ENCODE peak calls at places on chromosome X, in five cellular contexts. H, N, P, R and T are unnamed samples.

GRCh38 chrX:119516157-119516702 is 48.0 kb downstream of the SLC25A5 start:
- DNase-seq in P (no peak), N (peak), H (no peak), R (peak), T (no peak)

GRCh38 chrX:150362599-150363481 is at the start of gene MAMLD1:
- DNase-seq in H (peak), R (peak), P (peak), N (peak), T (peak)

GRCh38 chrX:32896132-32896531 is 315.2 kb downstream of the DMD start:
- DNase-seq in N (no peak), P (no peak), H (no peak), R (no peak), T (no peak)

GRCh38 chrX:148601034-148601433 is 100.6 kb downstream of the AFF2 start:
- DNase-seq in R (no peak), H (no peak), P (no peak), N (peak), T (no peak)

GRCh38 chrX:155874571-155875244 is 6.4 kb upstream of the VAMP7 start:
- DNase-seq in R (no peak), N (no peak), P (no peak), H (no peak), T (no peak)

GRCh38 chrX:24117288-24117687 is 32.2 kb upstream of the ZFX start:
- DNase-seq in R (peak), H (no peak), P (no peak), N (peak), T (no peak)

GRCh38 chrX:10471426-10471825 is 149.0 kb downstream of the MID1 start:
- DNase-seq in N (no peak), R (no peak), H (no peak), P (no peak), T (no peak)

GRCh38 chrX:4710618-4711433 is 997.4 kb upstream of the PRKX start:
- DNase-seq in N (no peak), R (no peak), P (no peak), H (no peak), T (no peak)

GRCh38 chrX:37357436-37357835 is 8.3 kb downstream of the PRRG1 start:
- DNase-seq in P (no peak), H (no peak), R (no peak), N (no peak), T (no peak)

GRCh38 chrX:115494133-115494532 is 66.8 kb upstream of the PLS3 start:
- DNase-seq in P (no peak), H (no peak), N (no peak), R (no peak), T (no peak)

GRCh38 chrX:51837926-51838325 is 55.5 kb upstream of the MAGED1 start:
- DNase-seq in N (peak), P (no peak), H (peak), R (no peak), T (no peak)

GRCh38 chrX:130091976-130092522 is 18.2 kb downstream of the ELF4 start:
- DNase-seq in N (no peak), R (no peak), H (peak), P (peak), T (no peak)

GRCh38 chrX:109840585-109840984 is 107.5 kb upstream of the ACSL4 start:
- DNase-seq in H (no peak), N (peak), R (peak), P (no peak), T (no peak)

DNA sequence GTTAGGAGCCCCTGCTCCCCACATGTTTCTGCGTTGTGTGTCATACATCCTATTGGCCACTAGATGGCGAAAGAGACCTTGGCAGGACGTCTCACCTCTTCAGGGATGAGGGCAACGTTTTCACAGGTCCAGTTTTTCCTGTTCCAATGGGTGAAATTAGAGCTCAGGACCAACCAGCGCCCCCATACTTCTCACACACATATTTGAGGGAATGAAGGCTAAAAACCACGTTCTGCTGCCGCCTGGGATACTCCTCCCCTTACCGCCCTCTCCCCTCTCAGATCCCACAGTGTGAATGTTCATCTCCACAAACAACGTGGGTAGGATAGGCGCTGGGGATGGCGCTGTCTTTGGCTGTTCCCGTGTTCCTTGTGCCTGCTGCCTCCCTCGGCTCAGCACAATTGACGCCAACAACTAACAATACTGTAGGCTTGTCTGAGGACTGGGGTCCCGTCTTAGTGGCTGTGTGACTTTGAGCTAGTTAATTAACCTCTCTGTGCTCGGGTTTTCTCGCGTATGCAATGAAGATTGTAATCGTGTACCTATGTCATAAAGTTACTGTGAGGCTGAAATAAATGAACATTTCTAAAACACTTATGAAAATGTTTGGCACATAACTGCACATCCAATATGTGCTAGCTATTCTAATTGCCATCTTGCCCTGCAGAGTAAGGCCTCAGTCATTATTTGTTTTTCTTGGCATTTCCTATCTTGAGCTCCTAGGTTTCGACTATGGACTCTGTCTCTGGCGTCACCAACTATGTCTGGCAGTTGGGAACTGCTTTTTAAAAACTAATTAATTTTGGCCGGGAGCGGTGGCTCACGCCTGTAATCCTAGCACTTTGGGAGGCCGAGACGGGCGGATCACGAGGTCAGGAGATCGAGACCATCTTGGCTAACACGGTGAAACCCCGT is 181.3 kb upstream of the STK26 start:
- DNase-seq in P (no peak), R (no peak), N (peak), H (no peak), T (no peak)
- TF ChIP-seq CTCF in P (peak), R (peak), N (peak), H (peak), T (peak)

DNA sequence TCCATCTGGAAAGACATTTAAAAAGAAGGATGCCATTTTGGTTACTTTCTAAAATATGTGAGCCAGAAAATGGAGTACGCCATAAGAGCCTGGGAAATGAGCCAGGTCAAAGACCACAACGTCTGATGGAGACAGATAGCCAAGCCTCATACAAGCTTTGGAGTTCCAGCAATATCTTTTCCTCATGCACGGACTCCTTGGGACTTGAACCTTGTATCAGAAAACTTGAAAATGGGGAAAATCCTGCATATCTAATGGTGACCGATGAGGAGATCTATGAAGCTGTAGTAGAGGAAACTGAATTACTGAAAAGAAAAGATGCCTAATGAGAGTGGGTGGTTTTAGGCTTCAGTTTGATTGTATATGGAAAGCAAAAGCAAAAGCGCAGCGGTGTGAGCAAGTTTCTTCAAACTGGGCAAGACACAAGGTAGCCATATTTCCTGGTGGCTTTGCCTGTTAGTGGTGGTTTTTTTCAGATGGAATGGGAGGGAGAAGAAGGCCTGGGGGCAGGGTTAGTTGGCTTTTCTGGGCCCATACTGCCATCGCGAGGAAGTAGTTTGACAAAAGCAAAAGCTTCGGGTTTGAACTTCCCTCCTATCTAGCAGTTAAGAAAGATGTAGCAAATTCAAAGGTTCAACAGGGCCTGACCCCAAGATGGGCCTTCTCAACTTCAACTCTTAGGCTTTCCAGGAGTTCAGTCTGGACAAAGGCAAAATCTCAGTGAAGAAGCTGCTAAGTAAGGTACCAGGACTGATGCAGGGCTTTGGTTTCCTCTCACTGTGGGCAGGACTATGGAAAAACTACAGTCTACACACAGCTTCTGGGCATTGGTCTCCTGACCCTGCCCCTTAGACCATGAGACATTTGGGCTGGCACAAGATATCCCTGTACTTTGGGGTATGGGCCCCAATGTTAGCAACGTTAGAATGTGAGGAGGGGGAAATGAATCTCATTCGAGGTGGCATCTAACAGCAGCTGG is 210.0 kb upstream of the STK26 start:
- DNase-seq in R (peak), H (peak), P (peak), N (no peak), T (no peak)
- TF ChIP-seq CTCF in R (peak), H (peak), P (peak), N (no peak), T (no peak)

DNA sequence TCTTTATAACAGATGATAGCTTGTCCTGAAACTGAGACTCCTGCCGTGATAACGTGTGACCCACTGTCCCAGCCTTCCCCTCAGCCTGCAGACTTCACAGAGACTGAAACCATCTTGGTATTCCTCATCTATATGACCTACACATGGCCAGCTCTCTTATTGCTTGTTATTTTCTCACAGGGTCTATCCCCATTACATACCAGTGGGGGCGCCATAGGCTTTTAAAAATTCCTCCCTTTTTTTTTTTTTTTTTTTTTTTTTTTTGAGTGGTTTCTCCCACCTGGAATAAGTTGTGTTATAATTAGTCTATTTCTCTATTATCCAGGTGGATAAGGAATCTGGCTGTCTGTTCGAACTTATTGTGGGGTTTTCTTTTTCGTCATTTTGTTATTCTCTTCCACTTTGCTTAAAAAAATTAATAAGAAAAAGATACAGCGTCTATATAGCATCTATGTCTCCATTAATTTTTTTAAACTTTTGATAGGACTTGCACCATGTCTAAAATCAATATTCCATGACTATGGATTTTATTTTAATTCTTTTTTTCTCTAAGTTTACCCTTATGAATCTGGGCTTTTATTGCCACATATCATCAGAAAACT is 47.2 kb downstream of the GYG2 start:
- DNase-seq in N (peak), P (no peak), R (no peak), H (no peak), T (no peak)
- TF ChIP-seq CTCF in N (peak), P (no peak), R (no peak), H (no peak), T (peak)

GRCh38 chrX:7132335-7133035 is 15.0 kb upstream of the STS start:
- DNase-seq in R (peak), P (no peak), H (no peak), N (peak), T (no peak)
- TF ChIP-seq CTCF in R (peak), P (no peak), H (peak), N (peak), T (peak)

DNA sequence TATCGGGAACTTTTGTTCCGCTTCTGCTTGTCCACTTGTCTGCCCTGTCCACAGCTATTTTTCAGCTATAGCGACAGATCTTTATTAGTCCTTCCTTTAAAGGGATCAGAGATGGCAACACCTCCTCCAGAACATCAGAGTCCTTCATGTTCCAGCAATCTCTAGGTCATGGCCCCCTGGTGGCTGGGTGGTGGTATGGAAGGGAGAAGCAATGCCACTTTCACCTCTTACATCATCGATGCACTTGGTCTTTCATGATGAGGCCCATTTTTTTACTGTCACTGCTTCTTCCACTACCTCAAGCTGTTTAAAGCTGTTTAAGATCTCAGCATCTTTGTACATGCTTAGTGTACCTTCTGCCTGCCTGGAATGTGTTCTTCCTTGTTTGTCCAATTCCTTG is 106.7 kb downstream of the ARHGAP6 start:
- DNase-seq in N (no peak), R (no peak), H (no peak), P (no peak), T (no peak)
- TF ChIP-seq CTCF in N (peak), R (no peak), H (no peak), P (no peak), T (peak)